ENCODE peak calls at places on chromosomes 2 and 18, in nine cellular contexts. Z is GM23248, A is neural progenitor cell, S is mammary epithelial cell, H is GM12878, C is MM.1S, E is HepG2, D is GM23338, I is fibroblast of lung. R is an unnamed sample.

GRCh38 chr18:76491801-76492668 is 3.0 kb downstream of the ZNF516 start:
- DNase-seq in Z (peak; percentile 79), A (peak; percentile 69), S (peak; percentile 56), H (no peak), C (no peak), E (no peak), D (peak; percentile 58), I (peak; percentile 49), R (no peak)

GRCh38 chr18:22145160-22145559 is 24.2 kb upstream of the GATA6 start:
- DNase-seq in Z (no peak), A (no peak), S (no peak), H (no peak), C (no peak), E (no peak), D (no peak), I (no peak), R (no peak)

GRCh38 chr2:180578441-180578840 is 402.0 kb upstream of the UBE2E3 start:
- DNase-seq in Z (no peak), A (no peak), S (peak; percentile 16), H (no peak), C (no peak), E (no peak), D (no peak), I (no peak), R (no peak)

GRCh38 chr2:206856474-206856873 is 82.8 kb upstream of the CPO start:
- DNase-seq in Z (peak; percentile 72), A (no peak), S (peak; percentile 8), H (no peak), C (no peak), E (no peak), D (no peak), I (peak; percentile 17), R (no peak)

GRCh38 chr18:75203456-75204261 is 5.3 kb downstream of the PTGR3 start:
- DNase-seq in Z (peak; percentile 66), A (no peak), S (peak; percentile 20), H (no peak), C (no peak), E (no peak), D (no peak), I (peak; percentile 66), R (no peak)

GRCh38 chr2:86336350-86337234 is 834 bp downstream of the REEP1 start:
- DNase-seq in Z (no peak), A (peak; percentile 55), S (no peak), H (no peak), C (no peak), E (no peak), D (peak; percentile 54), I (no peak), R (no peak)

GRCh38 chr2:240647503-240648154 is 22.3 kb downstream of the GPR35 start:
- DNase-seq in Z (no peak), A (peak; percentile 22), S (no peak), H (no peak), C (no peak), E (no peak), D (no peak), I (no peak), R (no peak)

GRCh38 chr2:125553768-125554167 is 1102.2 kb upstream of the GYPC start:
- DNase-seq in Z (no peak), A (peak; percentile 55), S (no peak), H (no peak), C (no peak), E (no peak), D (no peak), I (no peak), R (no peak)

GRCh38 chr2:61604433-61604832 is 66.3 kb upstream of the XPO1 start:
- DNase-seq in Z (peak; percentile 27), A (no peak), S (no peak), H (no peak), C (no peak), E (no peak), D (no peak), I (peak; percentile 8), R (no peak)

GRCh38 chr18:7117390-7118355 is at the start of gene LAMA1:
- DNase-seq in Z (peak; percentile 45), A (peak; percentile 88), S (no peak), H (no peak), C (no peak), E (no peak), D (peak; percentile 83), I (no peak), R (no peak)

DNA sequence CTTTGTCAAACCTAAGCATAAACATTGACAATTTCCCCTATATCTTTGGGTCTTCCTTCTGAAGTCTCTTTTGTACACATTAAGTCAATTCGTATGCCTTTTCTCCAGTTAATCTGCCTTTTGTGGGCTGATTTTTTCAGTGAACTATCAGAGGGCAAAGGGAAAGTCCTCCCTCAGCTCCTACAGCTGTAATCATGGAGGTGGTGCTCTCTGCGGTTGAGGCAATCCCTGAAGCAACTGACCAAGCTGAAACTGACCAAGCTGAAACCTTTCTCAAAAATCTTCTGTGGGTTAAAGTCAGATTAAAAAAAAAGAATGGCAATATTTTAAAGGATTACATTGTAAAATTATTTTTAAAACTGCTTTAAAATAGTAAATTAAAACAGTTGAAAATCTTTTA is 105.8 kb upstream of the DNAJC10 start:
- DNase-seq in Z (no peak), A (no peak), S (no peak), H (no peak), C (no peak), E (no peak), D (no peak), I (no peak), R (no peak)
- H3K36me3 ChIP-seq in Z (no peaks in the 10 kb centered on the region), A (no peaks in the 10 kb centered on the region), S (no peaks in the 10 kb centered on the region), H (no peaks in the 10 kb centered on the region), C (no peaks in the 10 kb centered on the region), E (no peaks in the 10 kb centered on the region), D (no peaks in the 10 kb centered on the region), I (no peaks in the 10 kb centered on the region), R (no peaks in the 10 kb centered on the region)

GRCh38 chr2:229270551-229271410 is at the start of gene PID1:
- DNase-seq in Z (peak; percentile 78), A (peak; percentile 88), S (peak; percentile 53), H (no peak), C (peak; percentile 36), E (no peak), D (peak; percentile 78), I (peak; percentile 54), R (no peak)
- TF ChIP-seq EZH2 in Z (no peak), A (peak; percentile 31), S (no peak), H (no peak), C (no peak), E (no peak), D (no peak), I (no peak), R (no peak)

GRCh38 chr2:3001595-3002184 is 375.9 kb downstream of the EIPR1 start:
- DNase-seq in Z (peak; percentile 43), A (peak; percentile 21), S (no peak), H (no peak), C (no peak), E (no peak), D (peak; percentile 15), I (no peak), R (no peak)
- H3K36me3 ChIP-seq in Z (no peaks in the 10 kb centered on the region), A (no peaks in the 10 kb centered on the region), S (no peaks in the 10 kb centered on the region), H (no peaks in the 10 kb centered on the region), C (no peaks in the 10 kb centered on the region), E (no peaks in the 10 kb centered on the region), D (no peaks in the 10 kb centered on the region), I (no peaks in the 10 kb centered on the region), R (no peaks in the 10 kb centered on the region)

GRCh38 chr2:18650221-18650620 is 60.9 kb upstream of the NT5C1B start:
- DNase-seq in Z (no peak), A (no peak), S (no peak), H (no peak), C (no peak), E (no peak), D (no peak), I (no peak), R (no peak)
- TF ChIP-seq EZH2 in Z (no peak), A (no peak), S (no peak), H (no peak), C (no peak), E (no peak), D (no peak), I (no peak), R (no peak)

GRCh38 chr2:69525261-69525660 is 88.0 kb upstream of the NFU1 start:
- DNase-seq in Z (no peak), A (no peak), S (no peak), H (no peak), C (no peak), E (no peak), D (no peak), I (no peak), R (no peak)

GRCh38 chr2:69535739-69536374 is 98.6 kb upstream of the NFU1 start:
- DNase-seq in Z (no peak), A (no peak), S (no peak), H (no peak), C (peak; percentile 13), E (no peak), D (no peak), I (no peak), R (no peak)

GRCh38 chr2:69531186-69531585 is 94.0 kb upstream of the NFU1 start:
- DNase-seq in Z (no peak), A (no peak), S (no peak), H (no peak), C (no peak), E (no peak), D (no peak), I (no peak), R (no peak)
- H3K36me3 ChIP-seq in Z (peaks cover 50% of the 10 kb centered on the region), A (no peaks in the 10 kb centered on the region), S (peaks cover 5% of the 10 kb centered on the region), H (no peaks in the 10 kb centered on the region), C (no peaks in the 10 kb centered on the region), E (peaks cover 10% of the 10 kb centered on the region), D (peaks cover 7% of the 10 kb centered on the region), I (peaks cover 10% of the 10 kb centered on the region), R (peaks cover 19% of the 10 kb centered on the region)

DNA sequence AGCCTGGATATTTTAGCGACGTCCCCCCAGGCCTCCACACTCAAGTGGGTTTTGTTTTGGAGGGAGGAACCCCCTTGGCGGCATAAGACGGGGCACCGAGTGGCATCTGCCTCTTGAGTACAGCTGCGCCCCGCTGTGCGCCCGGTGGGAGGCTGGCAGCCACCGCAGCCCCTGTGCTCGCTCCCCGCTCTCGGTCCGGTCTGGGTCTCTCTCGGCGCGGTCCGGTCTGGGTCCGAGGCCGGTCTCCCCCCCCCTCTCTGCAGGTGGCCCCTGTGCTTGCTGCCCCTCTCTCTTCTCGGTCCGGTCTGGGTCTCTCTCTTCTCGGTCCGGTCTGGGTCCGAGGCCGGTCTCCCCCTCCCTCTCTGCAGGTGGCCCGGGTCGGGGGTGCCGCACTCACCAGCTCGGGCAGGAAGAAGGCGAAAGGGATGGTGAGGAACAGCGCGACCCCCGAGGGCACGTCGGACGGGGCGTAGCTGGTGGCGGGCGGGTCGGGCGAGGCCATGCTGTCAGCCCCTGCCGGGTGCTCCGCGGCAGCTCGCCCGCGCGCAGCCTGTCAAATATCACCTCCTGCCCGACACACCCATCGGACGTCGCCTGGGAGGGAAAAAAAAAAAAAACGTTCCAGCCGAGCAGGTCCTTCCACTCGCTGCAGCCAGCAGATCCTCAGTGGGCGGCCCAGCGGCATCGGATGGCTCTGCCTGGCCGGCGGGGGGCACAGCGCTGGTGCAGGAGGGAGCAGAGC is at the start of gene MALL:
- DNase-seq in Z (peak; percentile 65), A (peak; percentile 54), S (peak; percentile 51), H (no peak), C (no peak), E (no peak), D (peak; percentile 56), I (peak; percentile 45), R (no peak)
- TF ChIP-seq EZH2 in Z (no peak), A (peak; percentile 81), S (no peak), H (no peak), C (no peak), E (no peak), D (no peak), I (peak; percentile 35), R (no peak)

DNA sequence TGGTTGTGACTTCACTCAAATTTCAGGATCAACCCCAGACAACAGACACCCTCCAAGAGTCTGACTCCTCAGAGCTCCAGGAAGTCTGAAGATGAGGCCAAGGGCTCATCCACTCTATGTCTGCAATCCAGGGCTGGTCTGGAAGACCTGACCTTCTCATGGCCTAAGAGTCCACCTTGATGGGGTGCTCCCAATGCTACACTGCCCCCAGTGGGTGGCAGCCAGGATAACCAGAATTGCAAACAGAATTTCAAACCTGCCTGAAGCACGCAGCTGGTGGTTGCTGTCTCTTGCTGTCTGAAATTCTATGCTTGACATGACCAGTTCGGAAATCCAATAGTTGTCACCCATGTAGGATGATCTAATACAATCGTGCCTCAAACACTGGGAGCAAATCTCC is 96.0 kb downstream of the UXS1 start:
- DNase-seq in Z (peak; percentile 3), A (peak; percentile 27), S (no peak), H (no peak), C (no peak), E (peak; percentile 13), D (peak; percentile 46), I (peak; percentile 15), R (no peak)
- H3K36me3 ChIP-seq in Z (no peaks in the 10 kb centered on the region), A (peaks cover 5% of the 10 kb centered on the region), S (no peaks in the 10 kb centered on the region), H (peaks cover 3% of the 10 kb centered on the region), C (no peaks in the 10 kb centered on the region), E (peaks cover 19% of the 10 kb centered on the region), D (peaks cover 2% of the 10 kb centered on the region), I (peaks cover 1% of the 10 kb centered on the region), R (no peaks in the 10 kb centered on the region)

R was measured in SK-N-MC.